ENCODE peak calls at places on chromosomes 7 and 10, in ten cellular contexts. P is pancreas; K is SJSA1; F is adipocyte; Z is body of pancreas; O is transverse colon; D is cardiac muscle cell; X is CD8-positive, alpha-beta T cell; A is CD8-positive, alpha-beta memory T cell; I is hepatocyte. L is an unnamed sample.

GRCh38 chr10:86775056-86775858 is 18.8 kb downstream of the BMPR1A start:
- DNase-seq in P (no peak), K (no peak), F (peak; percentile 56), Z (no peak), O (no peak), D (no peak), X (no peak), A (no peak), I (peak; percentile 46), L (no peak)

GRCh38 chr10:61663466-61663865 is 737 bp downstream of the CABCOCO1 start:
- DNase-seq in P (no peak), K (no peak), F (no peak), Z (no peak), O (no peak), D (no peak), X (no peak), A (no peak), I (no peak), L (no peak)

GRCh38 chr10:128530301-128530700 is 404.1 kb upstream of the MKI67 start:
- DNase-seq in P (no peak), K (no peak), F (peak; percentile 17), Z (no peak), O (no peak), D (no peak), X (no peak), A (no peak), I (peak; percentile 26), L (no peak)

GRCh38 chr7:78959471-78959870 is 494.0 kb downstream of the MAGI2 start:
- DNase-seq in P (no peak), K (no peak), F (peak; percentile 19), Z (no peak), O (no peak), D (no peak), X (no peak), A (no peak), I (no peak), L (no peak)

GRCh38 chr7:37322831-37323230 is 125.8 kb downstream of the ELMO1 start:
- DNase-seq in P (no peak), K (no peak), F (no peak), Z (no peak), O (no peak), D (no peak), X (no peak), A (no peak), I (no peak), L (no peak)

GRCh38 chr10:46250898-46251856 is 35.6 kb upstream of the ANTXRL start:
- DNase-seq in P (no peak), K (no peak), F (no peak), Z (no peak), O (no peak), D (no peak), X (no peak), A (no peak), I (no peak), L (no peak)

GRCh38 chr7:55690-56248 is 136.6 kb upstream of the FAM20C start:
- DNase-seq in P (no peak), K (no peak), F (no peak), Z (no peak), O (no peak), D (no peak), X (no peak), A (no peak), I (no peak), L (no peak)

GRCh38 chr10:3531097-3531645 is 253.8 kb downstream of the KLF6 start:
- DNase-seq in P (no peak), K (no peak), F (no peak), Z (no peak), O (no peak), D (no peak), X (no peak), A (no peak), I (no peak), L (no peak)

GRCh38 chr10:100739516-100740368 is 5.6 kb upstream of the PAX2 start:
- DNase-seq in P (no peak), K (no peak), F (no peak), Z (peak; percentile 51), O (no peak), D (no peak), X (no peak), A (no peak), I (peak; percentile 69), L (no peak)

GRCh38 chr10:127243490-127244272 is 47.3 kb upstream of the INSYN2A start:
- DNase-seq in P (no peak), K (peak; percentile 53), F (peak; percentile 17), Z (peak; percentile 45), O (peak; percentile 26), D (peak; percentile 64), X (peak; percentile 19), A (no peak), I (peak; percentile 48), L (no peak)

GRCh38 chr10:76334306-76334705 is 902.9 kb downstream of the LRMDA start:
- DNase-seq in P (no peak), K (no peak), F (no peak), Z (peak; percentile 49), O (no peak), D (no peak), X (no peak), A (no peak), I (no peak), L (no peak)

GRCh38 chr7:104225441-104225840 is 17.6 kb upstream of the ORC5 start:
- DNase-seq in P (no peak), K (no peak), F (no peak), Z (no peak), O (no peak), D (no peak), X (no peak), A (no peak), I (no peak), L (no peak)

DNA sequence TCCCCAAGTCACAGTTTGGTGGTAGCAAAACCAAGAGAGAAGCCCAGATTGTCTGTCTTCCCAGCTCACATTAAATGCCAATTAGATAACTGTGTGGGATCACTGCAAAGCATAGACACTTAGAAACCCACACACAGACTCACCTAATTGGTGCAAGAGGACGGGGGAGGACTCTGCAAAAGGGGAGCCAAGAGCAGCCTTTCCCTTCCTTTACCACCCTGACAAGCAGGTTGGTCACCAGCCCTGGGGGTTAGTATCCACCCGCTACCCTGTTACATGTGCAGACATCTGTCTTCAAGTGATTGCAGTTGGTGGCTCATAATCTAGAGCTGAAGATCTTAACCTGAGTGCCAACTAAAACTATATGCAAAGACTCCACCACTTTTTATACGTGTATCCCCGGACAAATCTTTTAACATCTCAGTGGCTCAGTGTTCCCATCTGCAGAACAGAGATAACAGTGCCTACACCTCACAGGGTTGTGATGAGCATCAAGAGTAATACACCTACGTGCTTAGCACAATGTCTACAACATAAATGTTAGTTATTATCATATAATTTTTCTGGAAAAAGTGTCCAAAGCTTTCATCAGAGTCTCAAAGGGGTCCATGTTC is 56.9 kb downstream of the SORBS1 start:
- DNase-seq in P (no peak), K (no peak), F (no peak), Z (no peak), O (no peak), D (no peak), X (no peak), A (no peak), I (no peak), L (no peak)
- H3K4me1 ChIP-seq in P (no peaks in the 10 kb centered on the region), K (peaks cover 3% of the 10 kb centered on the region), F (peaks cover 45% of the 10 kb centered on the region), Z (peaks cover 63% of the 10 kb centered on the region), O (peaks cover 39% of the 10 kb centered on the region), D (peaks cover 49% of the 10 kb centered on the region), X (no peaks in the 10 kb centered on the region), A (no peaks in the 10 kb centered on the region), I (peaks cover 23% of the 10 kb centered on the region), L (no peaks in the 10 kb centered on the region)

GRCh38 chr10:8055420-8056349 is 1.2 kb downstream of the GATA3 start:
- DNase-seq in P (no peak), K (no peak), F (no peak), Z (no peak), O (no peak), D (no peak), X (peak; percentile 43), A (no peak), I (peak; percentile 16), L (no peak)

GRCh38 chr10:8057636-8058273 is 3.3 kb downstream of the GATA3 start:
- DNase-seq in P (no peak), K (no peak), F (no peak), Z (no peak), O (no peak), D (peak; percentile 64), X (no peak), A (no peak), I (peak; percentile 22), L (no peak)

GRCh38 chr10:8056378-8056777 is 1.9 kb downstream of the GATA3 start:
- DNase-seq in P (no peak), K (no peak), F (no peak), Z (no peak), O (no peak), D (no peak), X (no peak), A (no peak), I (no peak), L (no peak)

GRCh38 chr10:8058274-8059111 is 4.0 kb downstream of the GATA3 start:
- DNase-seq in P (no peak), K (no peak), F (no peak), Z (no peak), O (no peak), D (no peak), X (no peak), A (no peak), I (no peak), L (no peak)

GRCh38 chr10:8056891-8057331 is 2.4 kb downstream of the GATA3 start:
- DNase-seq in P (no peak), K (no peak), F (no peak), Z (no peak), O (no peak), D (no peak), X (peak; percentile 60), A (no peak), I (no peak), L (peak; percentile 33)
- H3K4me3 ChIP-seq in P (no peak overlapping the region), K (no peak overlapping the region), F (no peak overlapping the region), Z (no peak overlapping the region), O (no peak overlapping the region), D (peak overlapping the region; percentile 59), X (peak overlapping the region; percentile 87), A (peak overlapping the region; percentile 79), I (no peak overlapping the region), L (peak overlapping the region; percentile 84)

GRCh38 chr10:23543696-23544095 is 104.8 kb downstream of the OTUD1 start:
- DNase-seq in P (no peak), K (no peak), F (no peak), Z (no peak), O (no peak), D (no peak), X (no peak), A (no peak), I (no peak), L (no peak)
- H3K9me3 ChIP-seq in P (no peaks in the 10 kb centered on the region), K (no peaks in the 10 kb centered on the region), F (no peaks in the 10 kb centered on the region), Z (no peaks in the 10 kb centered on the region), O (no peaks in the 10 kb centered on the region), D (no peaks in the 10 kb centered on the region), X (no peaks in the 10 kb centered on the region), A (no peaks in the 10 kb centered on the region), I (no peaks in the 10 kb centered on the region), L (no peaks in the 10 kb centered on the region)

DNA sequence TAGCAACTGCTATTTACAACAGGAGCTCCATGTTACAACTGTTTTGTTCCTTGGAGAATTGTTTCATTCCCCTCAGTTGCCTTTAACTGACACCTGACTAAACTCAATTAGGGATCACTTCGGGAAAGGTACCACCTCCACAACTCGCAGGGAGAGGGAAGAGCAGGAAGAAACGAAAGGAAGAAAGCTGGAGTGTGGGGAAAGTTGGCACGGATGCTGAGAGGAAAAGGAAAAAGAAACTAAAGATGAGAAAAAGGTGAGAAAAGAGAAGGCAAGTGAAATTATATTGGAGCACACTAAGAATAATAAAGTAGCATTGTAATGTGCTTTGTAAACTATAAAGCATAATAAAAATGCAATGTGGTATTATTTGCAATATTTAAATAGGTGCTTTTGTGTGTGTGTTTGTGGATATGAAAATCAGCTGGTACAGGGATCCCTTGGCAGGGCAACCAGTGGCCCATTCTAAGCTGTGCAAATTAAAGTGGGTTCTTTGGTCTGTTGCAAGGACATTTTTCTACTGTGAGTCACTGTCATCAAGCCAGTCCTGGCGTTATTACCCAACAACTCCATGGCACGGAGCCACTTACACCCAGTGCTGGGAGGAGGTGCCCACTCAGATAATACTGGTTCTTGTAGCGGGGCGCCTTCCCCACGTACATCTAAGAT is 45.9 kb downstream of the HIPK2 start:
- DNase-seq in P (peak; percentile 83), K (peak; percentile 89), F (peak; percentile 95), Z (peak; percentile 92), O (peak; percentile 89), D (no peak), X (no peak), A (no peak), I (peak; percentile 63), L (no peak)
- H3K4me1 ChIP-seq in P (peaks cover 4% of the 10 kb centered on the region), K (peaks cover 48% of the 10 kb centered on the region), F (peaks cover 84% of the 10 kb centered on the region), Z (peaks cover 56% of the 10 kb centered on the region), O (peaks cover 25% of the 10 kb centered on the region), D (peaks cover 21% of the 10 kb centered on the region), X (peaks cover 18% of the 10 kb centered on the region), A (peaks cover 21% of the 10 kb centered on the region), I (peaks cover 22% of the 10 kb centered on the region), L (no peaks in the 10 kb centered on the region)